ENCODE peak calls at places on chromosomes 3 and 15, in seven cellular contexts. One of them, this sample, is unnamed.
A peak's percentile ranks its signal among the peaks of the same experiment; 100 is the strongest.

GRCh38 chr3:107674371-107674770 is 151.6 kb downstream of the BBX start:
- DNase-seq in HepG2: no peak
- DNase-seq in A549: no peak
- DNase-seq in NB4: no peak
- DNase-seq in GM12878: no peak
- DNase-seq in WTC11: no peak
- DNase-seq in HCT116: no peak
- DNase-seq in this sample: no peak

GRCh38 chr3:160210799-160211221 is 14.4 kb upstream of the C3orf80 start:
- DNase-seq in HepG2: peak; percentile 11
- DNase-seq in A549: no peak
- DNase-seq in NB4: peak; percentile 57
- DNase-seq in GM12878: no peak
- DNase-seq in WTC11: no peak
- DNase-seq in HCT116: peak; percentile 62
- DNase-seq in this sample: peak; percentile 33

GRCh38 chr15:42363487-42363886 is 4.2 kb downstream of the CAPN3 start:
- DNase-seq in HepG2: no peak
- DNase-seq in A549: no peak
- DNase-seq in NB4: no peak
- DNase-seq in GM12878: no peak
- DNase-seq in WTC11: no peak
- DNase-seq in HCT116: no peak
- DNase-seq in this sample: no peak

GRCh38 chr3:57006949-57007419 is 53.5 kb upstream of the SPATA12 start:
- DNase-seq in HepG2: no peak
- DNase-seq in A549: peak; percentile 18
- DNase-seq in NB4: no peak
- DNase-seq in GM12878: no peak
- DNase-seq in WTC11: peak; percentile 60
- DNase-seq in HCT116: peak; percentile 56
- DNase-seq in this sample: no peak

GRCh38 chr15:53522878-53523455 is 236.5 kb downstream of the WDR72 start:
- DNase-seq in HepG2: no peak
- DNase-seq in A549: no peak
- DNase-seq in NB4: no peak
- DNase-seq in GM12878: no peak
- DNase-seq in WTC11: no peak
- DNase-seq in HCT116: no peak
- DNase-seq in this sample: no peak

GRCh38 chr3:27553868-27554540 is 69.8 kb upstream of the SLC4A7 start:
- DNase-seq in HepG2: no peak
- DNase-seq in A549: no peak
- DNase-seq in NB4: no peak
- DNase-seq in GM12878: no peak
- DNase-seq in WTC11: no peak
- DNase-seq in HCT116: no peak
- DNase-seq in this sample: peak; percentile 35

GRCh38 chr3:117600666-117601065 is 891.1 kb downstream of the TUSC7 start:
- DNase-seq in HepG2: no peak
- DNase-seq in A549: no peak
- DNase-seq in NB4: no peak
- DNase-seq in GM12878: no peak
- DNase-seq in WTC11: no peak
- DNase-seq in HCT116: no peak
- DNase-seq in this sample: no peak

GRCh38 chr3:44506556-44506955 is 29.1 kb upstream of the ZNF445 start:
- DNase-seq in HepG2: no peak
- DNase-seq in A549: no peak
- DNase-seq in NB4: no peak
- DNase-seq in GM12878: no peak
- DNase-seq in WTC11: no peak
- DNase-seq in HCT116: no peak
- DNase-seq in this sample: no peak

GRCh38 chr3:61613666-61614065 is 52.3 kb downstream of the PTPRG start:
- DNase-seq in HepG2: no peak
- DNase-seq in A549: no peak
- DNase-seq in NB4: no peak
- DNase-seq in GM12878: no peak
- DNase-seq in WTC11: no peak
- DNase-seq in HCT116: no peak
- DNase-seq in this sample: no peak

GRCh38 chr15:98812711-98813441 is 164.5 kb downstream of the IGF1R start:
- DNase-seq in HepG2: peak; percentile 89
- DNase-seq in A549: no peak
- DNase-seq in NB4: no peak
- DNase-seq in GM12878: no peak
- DNase-seq in WTC11: peak; percentile 33
- DNase-seq in HCT116: no peak
- DNase-seq in this sample: peak; percentile 91

GRCh38 chr3:129576514-129577345 is 29.7 kb downstream of the PLXND1 start:
- DNase-seq in HepG2: peak; percentile 33
- DNase-seq in A549: no peak
- DNase-seq in NB4: peak; percentile 93
- DNase-seq in GM12878: peak; percentile 35
- DNase-seq in WTC11: no peak
- DNase-seq in HCT116: no peak
- DNase-seq in this sample: peak; percentile 37

GRCh38 chr3:87026246-87026645 is 35.3 kb upstream of the VGLL3 start:
- DNase-seq in HepG2: no peak
- DNase-seq in A549: no peak
- DNase-seq in NB4: no peak
- DNase-seq in GM12878: no peak
- DNase-seq in WTC11: no peak
- DNase-seq in HCT116: no peak
- DNase-seq in this sample: no peak

GRCh38 chr3:6448011-6448410 is 412.9 kb upstream of the GRM7 start:
- DNase-seq in HepG2: no peak
- DNase-seq in A549: no peak
- DNase-seq in NB4: no peak
- DNase-seq in GM12878: no peak
- DNase-seq in WTC11: no peak
- DNase-seq in HCT116: no peak
- DNase-seq in this sample: peak; percentile 1

GRCh38 chr3:100682056-100682853 is 27.0 kb upstream of the TFG start:
- DNase-seq in HepG2: no peak
- DNase-seq in A549: no peak
- DNase-seq in NB4: no peak
- DNase-seq in GM12878: no peak
- DNase-seq in WTC11: no peak
- DNase-seq in HCT116: no peak
- DNase-seq in this sample: peak; percentile 9

GRCh38 chr15:48963524-48964113 is at the start of gene SHC4:
- DNase-seq in HepG2: peak; percentile 24
- DNase-seq in A549: peak; percentile 37
- DNase-seq in NB4: peak; percentile 61
- DNase-seq in GM12878: no peak
- DNase-seq in WTC11: peak; percentile 60
- DNase-seq in HCT116: no peak
- DNase-seq in this sample: peak; percentile 89

GRCh38 chr3:159818399-159818798 is 170.2 kb upstream of the IL12A start:
- DNase-seq in HepG2: peak; percentile 31
- DNase-seq in A549: no peak
- DNase-seq in NB4: no peak
- DNase-seq in GM12878: no peak
- DNase-seq in WTC11: peak; percentile 47
- DNase-seq in HCT116: no peak
- DNase-seq in this sample: no peak

GRCh38 chr15:59689626-59690236 is 611 bp upstream of the BNIP2 start:
- DNase-seq in HepG2: peak; percentile 57
- DNase-seq in A549: no peak
- DNase-seq in NB4: peak; percentile 86
- DNase-seq in GM12878: no peak
- DNase-seq in WTC11: peak; percentile 77
- DNase-seq in HCT116: peak; percentile 55
- DNase-seq in this sample: peak; percentile 59

GRCh38 chr3:131047582-131047981 is 20.9 kb downstream of the NEK11 start:
- DNase-seq in HepG2: peak; percentile 19
- DNase-seq in A549: no peak
- DNase-seq in NB4: no peak
- DNase-seq in GM12878: no peak
- DNase-seq in WTC11: peak; percentile 30
- DNase-seq in HCT116: no peak
- DNase-seq in this sample: no peak

GRCh38 chr3:143751643-143752178 is 96.6 kb downstream of the SLC9A9 start:
- DNase-seq in HepG2: no peak
- DNase-seq in A549: no peak
- DNase-seq in NB4: no peak
- DNase-seq in GM12878: peak; percentile 24
- DNase-seq in WTC11: no peak
- DNase-seq in HCT116: no peak
- DNase-seq in this sample: no peak

GRCh38 chr3:194811118-194811517 is 125.4 kb downstream of the FAM43A start:
- DNase-seq in HepG2: no peak
- DNase-seq in A549: no peak
- DNase-seq in NB4: no peak
- DNase-seq in GM12878: no peak
- DNase-seq in WTC11: no peak
- DNase-seq in HCT116: no peak
- DNase-seq in this sample: no peak

GRCh38 chr3:63328386-63328785 is 50.3 kb downstream of the SYNPR start:
- DNase-seq in HepG2: no peak
- DNase-seq in A549: no peak
- DNase-seq in NB4: no peak
- DNase-seq in GM12878: no peak
- DNase-seq in WTC11: no peak
- DNase-seq in HCT116: no peak
- DNase-seq in this sample: no peak
- TF ChIP-seq MAX in HepG2: no peak
- TF ChIP-seq MAX in A549: no peak
- TF ChIP-seq MAX in NB4: no peak
- TF ChIP-seq MAX in GM12878: no peak
- TF ChIP-seq MAX in WTC11: no peak
- TF ChIP-seq MAX in HCT116: no peak
- TF ChIP-seq MAX in this sample: no peak

GRCh38 chr15:75661041-75661778 is 13.5 kb downstream of the SNX33 start:
- DNase-seq in HepG2: peak; percentile 45
- DNase-seq in A549: peak; percentile 84
- DNase-seq in NB4: peak; percentile 35
- DNase-seq in GM12878: no peak
- DNase-seq in WTC11: peak; percentile 57
- DNase-seq in HCT116: no peak
- DNase-seq in this sample: peak; percentile 64
- TF ChIP-seq MAX in HepG2: peak; percentile 54
- TF ChIP-seq MAX in A549: no peak
- TF ChIP-seq MAX in NB4: no peak
- TF ChIP-seq MAX in GM12878: no peak
- TF ChIP-seq MAX in WTC11: no peak
- TF ChIP-seq MAX in HCT116: no peak
- TF ChIP-seq MAX in this sample: no peak

GRCh38 chr15:70281811-70282307 is 184.1 kb upstream of the TLE3 start:
- DNase-seq in HepG2: no peak
- DNase-seq in A549: no peak
- DNase-seq in NB4: peak; percentile 77
- DNase-seq in GM12878: no peak
- DNase-seq in WTC11: no peak
- DNase-seq in HCT116: no peak
- DNase-seq in this sample: no peak
- TF ChIP-seq MAX in HepG2: no peak
- TF ChIP-seq MAX in A549: no peak
- TF ChIP-seq MAX in NB4: no peak
- TF ChIP-seq MAX in GM12878: no peak
- TF ChIP-seq MAX in WTC11: no peak
- TF ChIP-seq MAX in HCT116: no peak
- TF ChIP-seq MAX in this sample: no peak

GRCh38 chr3:124266517-124266916 is 274.6 kb upstream of the ROPN1 start:
- DNase-seq in HepG2: no peak
- DNase-seq in A549: no peak
- DNase-seq in NB4: no peak
- DNase-seq in GM12878: no peak
- DNase-seq in WTC11: no peak
- DNase-seq in HCT116: no peak
- DNase-seq in this sample: peak; percentile 67
- TF ChIP-seq MAX in HepG2: no peak
- TF ChIP-seq MAX in A549: no peak
- TF ChIP-seq MAX in NB4: no peak
- TF ChIP-seq MAX in GM12878: no peak
- TF ChIP-seq MAX in WTC11: no peak
- TF ChIP-seq MAX in HCT116: no peak
- TF ChIP-seq MAX in this sample: no peak

DNA sequence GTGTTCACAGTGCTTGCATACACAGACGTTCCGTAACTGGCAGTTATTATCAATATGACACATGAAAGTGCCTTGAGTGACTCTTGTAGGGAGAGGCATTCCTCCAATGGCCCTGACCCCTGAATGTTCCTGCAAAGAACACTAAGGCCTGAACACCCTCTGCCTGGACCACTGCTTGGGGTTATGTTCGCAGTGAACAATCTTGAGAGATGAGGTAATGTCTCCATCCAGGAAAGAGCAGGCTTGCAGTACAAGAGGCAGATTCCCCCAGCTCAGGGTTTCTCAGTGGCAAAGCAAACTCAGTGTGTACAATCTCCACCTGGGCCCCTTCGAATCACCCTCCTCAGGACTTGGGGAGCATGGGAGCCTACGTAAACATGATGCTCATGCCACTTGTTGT is 324.6 kb downstream of the MAGI1 start:
- DNase-seq in HepG2: no peak
- DNase-seq in A549: no peak
- DNase-seq in NB4: no peak
- DNase-seq in GM12878: no peak
- DNase-seq in WTC11: no peak
- DNase-seq in HCT116: no peak
- DNase-seq in this sample: no peak
- TF ChIP-seq MAX in HepG2: no peak
- TF ChIP-seq MAX in A549: no peak
- TF ChIP-seq MAX in NB4: no peak
- TF ChIP-seq MAX in GM12878: no peak
- TF ChIP-seq MAX in WTC11: no peak
- TF ChIP-seq MAX in HCT116: no peak
- TF ChIP-seq MAX in this sample: no peak

GRCh38 chr3:66039590-66039887 is 821 bp upstream of the MAGI1 start:
- DNase-seq in HepG2: peak; percentile 24
- DNase-seq in A549: peak; percentile 35
- DNase-seq in NB4: no peak
- DNase-seq in GM12878: no peak
- DNase-seq in WTC11: peak; percentile 59
- DNase-seq in HCT116: no peak
- DNase-seq in this sample: peak; percentile 62
- TF ChIP-seq MAX in HepG2: no peak
- TF ChIP-seq MAX in A549: no peak
- TF ChIP-seq MAX in NB4: no peak
- TF ChIP-seq MAX in GM12878: no peak
- TF ChIP-seq MAX in WTC11: no peak
- TF ChIP-seq MAX in HCT116: no peak
- TF ChIP-seq MAX in this sample: no peak

This sample was measured in endothelial cell of umbilical vein.